ENCODE peak calls at places on chromosomes 6 and 20, in four cellular contexts. V is GM12865, R is natural killer cell, O is left lung. C is an unnamed sample.

GRCh38 chr6:33706136-33706725 is 5.3 kb downstream of the UQCC2 start:
- DNase-seq in V (no peak), R (no peak), O (no peak), C (no peak)

GRCh38 chr20:50248104-50248631 is 57.5 kb downstream of the CEBPB start:
- DNase-seq in V (no peak), R (no peak), O (no peak), C (no peak)

GRCh38 chr6:25089442-25089841 is 153.7 kb upstream of the RIPOR2 start:
- DNase-seq in V (no peak), R (no peak), O (no peak), C (no peak)

GRCh38 chr6:24257282-24257681 is 100.6 kb downstream of the DCDC2 start:
- DNase-seq in V (no peak), R (no peak), O (no peak), C (no peak)

GRCh38 chr6:134866563-134866962 is 83.3 kb downstream of the ALDH8A1 start:
- DNase-seq in V (no peak), R (no peak), O (no peak), C (no peak)

GRCh38 chr6:13472976-13473645 is 14.3 kb downstream of the GFOD1 start:
- DNase-seq in V (no peak), R (no peak), O (no peak), C (no peak)

GRCh38 chr6:6856538-6857523 is 250.9 kb upstream of the RREB1 start:
- DNase-seq in V (peak; percentile 84), R (no peak), O (peak; percentile 85), C (no peak)

GRCh38 chr20:47607208-47607613 is 105.5 kb downstream of the NCOA3 start:
- DNase-seq in V (no peak), R (no peak), O (no peak), C (no peak)

GRCh38 chr6:151060742-151061100 is 179.0 kb upstream of the AKAP12 start:
- DNase-seq in V (no peak), R (no peak), O (no peak), C (no peak)

GRCh38 chr6:152127429-152128165 is 320.1 kb downstream of the ESR1 start:
- DNase-seq in V (no peak), R (no peak), O (no peak), C (no peak)

GRCh38 chr6:113148576-113148975 is 708.6 kb upstream of the MARCKS start:
- DNase-seq in V (no peak), R (no peak), O (no peak), C (no peak)

GRCh38 chr6:2865270-2866182 is 23.9 kb upstream of the SERPINB1 start:
- DNase-seq in V (no peak), R (no peak), O (no peak), C (no peak)

GRCh38 chr6:73262701-73263569 is at the start of gene KHDC1:
- DNase-seq in V (peak; percentile 83), R (peak; percentile 51), O (peak; percentile 85), C (peak; percentile 57)

GRCh38 chr20:24582373-24583168 is 113.1 kb downstream of the SYNDIG1 start:
- DNase-seq in V (no peak), R (no peak), O (no peak), C (no peak)

GRCh38 chr6:87905101-87905517 is 142.5 kb upstream of the SPACA1 start:
- DNase-seq in V (peak; percentile 91), R (no peak), O (no peak), C (no peak)

GRCh38 chr6:136158971-136159370 is 91.1 kb downstream of the MTFR2 start:
- DNase-seq in V (no peak), R (no peak), O (no peak), C (no peak)

GRCh38 chr6:3290501-3291211 is 31.9 kb downstream of the PSMG4 start:
- DNase-seq in V (no peak), R (no peak), O (no peak), C (no peak)

GRCh38 chr6:90887764-90888163 is 300.9 kb upstream of the MAP3K7 start:
- DNase-seq in V (no peak), R (no peak), O (no peak), C (no peak)

GRCh38 chr6:88490865-88491264 is 324.7 kb upstream of the CNR1 start:
- DNase-seq in V (no peak), R (no peak), O (no peak), C (no peak)

GRCh38 chr6:31239854-31240253 is 32.0 kb downstream of the HLA-C start:
- DNase-seq in V (no peak), R (no peak), O (no peak), C (no peak)

GRCh38 chr6:133353061-133353460 is 111.9 kb downstream of the EYA4 start:
- DNase-seq in V (no peak), R (no peak), O (no peak), C (no peak)

GRCh38 chr20:14997791-14998190 is 660.4 kb upstream of the FLRT3 start:
- DNase-seq in V (no peak), R (no peak), O (no peak), C (no peak)

GRCh38 chr6:5435449-5435848 is 174.1 kb downstream of the FARS2 start:
- DNase-seq in V (no peak), R (no peak), O (no peak), C (no peak)

GRCh38 chr20:17866234-17867001 is 102.2 kb downstream of the SNX5 start:
- DNase-seq in V (no peak), R (no peak), O (no peak), C (no peak)

GRCh38 chr20:47773381-47773786 is 11.9 kb downstream of the SULF2 start:
- DNase-seq in V (no peak), R (no peak), O (no peak), C (no peak)

GRCh38 chr20:33803921-33804337 is 7.2 kb upstream of the CHMP4B start:
- DNase-seq in V (no peak), R (no peak), O (no peak), C (no peak)

GRCh38 chr6:26465776-26466175 is 8.0 kb downstream of the BTN2A1 start:
- DNase-seq in V (no peak), R (no peak), O (no peak), C (no peak)

GRCh38 chr20:4949833-4950178 is 51.5 kb downstream of the SLC23A2 start:
- DNase-seq in V (peak; percentile 71), R (no peak), O (no peak), C (no peak)

GRCh38 chr6:110949679-110950285 is 8.7 kb upstream of the GTF3C6 start:
- DNase-seq in V (peak; percentile 42), R (no peak), O (no peak), C (no peak)
- TF ChIP-seq CTCF in V (peak; percentile 31), R (peak; percentile 67), O (peak; percentile 32), C (peak; percentile 73)

DNA sequence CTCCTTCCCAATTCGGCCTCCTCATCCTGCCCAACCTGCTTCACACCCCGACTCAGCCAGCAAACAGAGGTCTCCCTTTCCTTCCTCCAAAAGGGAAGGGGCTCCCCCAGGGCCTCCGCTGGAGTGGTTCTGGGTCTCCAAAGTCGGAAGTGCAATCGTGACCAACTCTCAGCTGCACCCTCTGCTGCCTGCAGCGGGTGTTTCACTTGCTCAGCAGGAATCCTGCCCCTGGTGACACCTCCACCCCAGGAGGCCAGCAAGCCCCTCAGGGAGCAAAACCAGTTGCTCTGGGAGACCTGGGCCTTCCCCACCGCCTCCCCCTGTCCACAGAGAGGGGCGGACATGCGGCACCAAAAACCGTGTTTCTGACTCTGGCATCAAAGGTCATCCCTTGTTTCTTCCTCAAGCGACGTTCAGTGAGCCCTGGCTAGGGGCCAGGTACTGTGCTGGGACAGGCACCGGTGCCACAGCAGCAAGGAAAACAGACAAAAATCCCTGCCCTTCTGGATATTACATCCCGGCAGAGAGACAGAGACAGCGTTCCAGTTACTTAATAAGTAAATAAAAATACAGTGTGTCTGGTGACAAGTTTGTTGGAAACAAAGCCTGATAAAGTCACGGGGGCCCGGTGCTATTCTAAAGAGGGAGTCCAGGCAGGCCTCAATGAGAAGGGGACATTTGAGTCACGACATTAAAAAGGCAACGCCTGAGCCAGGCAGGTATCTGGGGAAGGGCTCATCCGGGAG is 219.0 kb downstream of the BMP7 start:
- DNase-seq in V (no peak), R (no peak), O (no peak), C (no peak)
- TF ChIP-seq CTCF in V (no peak), R (no peak), O (no peak), C (peak; percentile 16)

GRCh38 chr6:124854338-124854922 is 107.8 kb upstream of the RNF217 start:
- DNase-seq in V (no peak), R (no peak), O (no peak), C (no peak)
- TF ChIP-seq CTCF in V (no peak), R (no peak), O (no peak), C (peak; percentile 31)

GRCh38 chr6:111478749-111479148 is 4.3 kb downstream of the REV3L start:
- DNase-seq in V (peak; percentile 60), R (no peak), O (no peak), C (no peak)
- TF ChIP-seq CTCF in V (peak; percentile 39), R (peak; percentile 33), O (no peak), C (no peak)

GRCh38 chr6:29685718-29686326 is 4.9 kb upstream of the ZFP57 start:
- DNase-seq in V (no peak), R (no peak), O (no peak), C (no peak)
- TF ChIP-seq CTCF in V (no peak), R (no peak), O (no peak), C (no peak)

DNA sequence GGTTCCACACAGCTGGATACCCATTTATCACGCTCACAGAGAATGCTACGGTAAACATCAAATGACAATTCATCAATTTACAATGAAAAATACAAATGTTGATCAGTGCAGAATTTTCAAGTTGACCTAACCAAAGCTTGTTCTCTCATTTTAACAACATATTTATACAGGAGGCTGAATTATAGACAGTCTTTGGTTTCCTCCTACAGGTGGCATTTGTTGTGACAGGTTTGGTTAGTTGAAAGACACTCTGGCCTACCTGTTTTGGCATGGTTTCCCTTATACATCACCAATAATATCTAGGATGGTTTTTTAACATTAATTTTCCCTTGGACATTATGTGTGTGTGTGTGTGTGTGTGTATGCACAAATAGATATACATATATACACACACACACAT is 642.5 kb upstream of the MMS22L start:
- DNase-seq in V (no peak), R (no peak), O (no peak), C (no peak)
- TF ChIP-seq CTCF in V (no peak), R (no peak), O (no peak), C (peak; percentile 16)

GRCh38 chr6:107116923-107117417 is 1.7 kb upstream of the BEND3 start:
- DNase-seq in V (no peak), R (no peak), O (no peak), C (no peak)

GRCh38 chr6:107116328-107116892 is 1.1 kb upstream of the BEND3 start:
- DNase-seq in V (peak; percentile 49), R (no peak), O (no peak), C (peak; percentile 47)

GRCh38 chr6:107114213-107114871 is 973 bp downstream of the BEND3 start:
- DNase-seq in V (peak; percentile 90), R (peak; percentile 74), O (peak; percentile 98), C (peak; percentile 85)

GRCh38 chr6:107114872-107115694 is at the start of gene BEND3:
- DNase-seq in V (peak; percentile 59), R (peak; percentile 29), O (peak; percentile 85), C (peak; percentile 37)

GRCh38 chr6:107115695-107116327 is 496 bp upstream of the BEND3 start:
- DNase-seq in V (peak; percentile 64), R (peak; percentile 18), O (peak; percentile 85), C (peak; percentile 35)
- TF ChIP-seq CTCF in V (no peak), R (no peak), O (no peak), C (no peak)